ENCODE peak calls at places on chromosomes 13 and 19, in eight cellular contexts. L is hypothalamus; G is ascending aorta; M is NCI-H774; Q is activated CD4-positive, alpha-beta memory T cell treated with anti-CD3 and anti-CD28 coated beads for 36 hours; S is DMS153; J is activated CD8-positive, alpha-beta T cell treated with anti-CD3 and anti-CD28 coated beads, Interleukin-2, amount 10 ng/mL, durations not matched to agents 7 days and 5 days; V is ELR. F is an unnamed sample.

GRCh38 chr13:111247552-111247951 is 72.9 kb upstream of the TEX29 start:
- DNase-seq in L (no peak), G (no peak), M (peak), Q (no peak), S (no peak), J (no peak), V (no peak), F (no peak)

GRCh38 chr13:80989241-80989640 is 648.3 kb upstream of the SPRY2 start:
- DNase-seq in L (no peak), G (no peak), M (no peak), Q (no peak), S (no peak), J (no peak), V (peak), F (no peak)

GRCh38 chr13:107576430-107576829 is 638.9 kb downstream of the LIG4 start:
- DNase-seq in L (no peak), G (no peak), M (no peak), Q (no peak), S (no peak), J (no peak), V (peak), F (no peak)

GRCh38 chr19:12202250-12202649 is 39.4 kb downstream of the ZNF136 start:
- DNase-seq in L (no peak), G (no peak), M (no peak), Q (peak), S (no peak), J (peak), V (peak), F (peak)

GRCh38 chr19:35269425-35270117 is 809 bp downstream of the USF2 start:
- DNase-seq in L (peak), G (no peak), M (peak), Q (peak), S (peak), J (peak), V (peak), F (peak)

GRCh38 chr19:55090564-55090963 is 14.9 kb downstream of the EPS8L1 start:
- DNase-seq in L (no peak), G (no peak), M (no peak), Q (no peak), S (no peak), J (no peak), V (no peak), F (no peak)

GRCh38 chr13:86193281-86193680 is 394.1 kb upstream of the SLITRK6 start:
- DNase-seq in L (no peak), G (no peak), M (no peak), Q (no peak), S (no peak), J (no peak), V (peak), F (no peak)

GRCh38 chr19:16920816-16921529 is 32.2 kb downstream of the F2RL3 start:
- DNase-seq in L (no peak), G (no peak), M (no peak), Q (no peak), S (no peak), J (no peak), V (peak), F (no peak)

GRCh38 chr13:87078947-87079795 is 592.0 kb upstream of the SLITRK5 start:
- DNase-seq in L (no peak), G (no peak), M (no peak), Q (no peak), S (no peak), J (no peak), V (no peak), F (no peak)

GRCh38 chr19:56978023-56978565 is 137.6 kb upstream of the PEG3 start:
- DNase-seq in L (no peak), G (no peak), M (no peak), Q (no peak), S (no peak), J (no peak), V (no peak), F (no peak)

GRCh38 chr19:44611812-44612295 is 1.5 kb upstream of the IGSF23 start:
- DNase-seq in L (no peak), G (no peak), M (peak), Q (no peak), S (peak), J (no peak), V (no peak), F (peak)

GRCh38 chr13:40547545-40548322 is 118.7 kb downstream of the FOXO1 start:
- DNase-seq in L (no peak), G (no peak), M (no peak), Q (no peak), S (no peak), J (no peak), V (no peak), F (no peak)

GRCh38 chr19:13938361-13939027 is at the start of gene PODNL1:
- DNase-seq in L (peak), G (no peak), M (no peak), Q (no peak), S (no peak), J (no peak), V (peak), F (no peak)

GRCh38 chr19:11377237-11377636 is 2.8 kb downstream of the SWSAP1 start:
- DNase-seq in L (no peak), G (no peak), M (no peak), Q (peak), S (no peak), J (peak), V (peak), F (no peak)

GRCh38 chr19:42089191-42089750 is 13.3 kb downstream of the ZNF574 start:
- DNase-seq in L (no peak), G (no peak), M (no peak), Q (no peak), S (no peak), J (no peak), V (no peak), F (no peak)

GRCh38 chr19:30755581-30755980 is 383.4 kb downstream of the ZNF536 start:
- DNase-seq in L (no peak), G (no peak), M (no peak), Q (no peak), S (no peak), J (no peak), V (no peak), F (no peak)

GRCh38 chr19:8145969-8146368 is 3.4 kb downstream of the FBN3 start:
- DNase-seq in L (no peak), G (no peak), M (peak), Q (no peak), S (peak), J (no peak), V (no peak), F (no peak)

GRCh38 chr13:44618326-44618725 is 42.2 kb upstream of the TSC22D1 start:
- DNase-seq in L (no peak), G (no peak), M (no peak), Q (no peak), S (no peak), J (no peak), V (no peak), F (no peak)

GRCh38 chr19:7337380-7338194 is 11.2 kb upstream of the ARHGEF18 start:
- DNase-seq in L (no peak), G (no peak), M (no peak), Q (peak), S (no peak), J (peak), V (no peak), F (no peak)

F was measured in Caco-2.